ENCODE peak calls at places on chromosomes 5 and 9, in six cellular contexts. C, E, Q, M, W and T are unnamed samples.

GRCh38 chr5:22693125-22693524 is 160.0 kb downstream of the CDH12 start:
- DNase-seq in C (no peak), E (no peak), Q (no peak), M (no peak), W (no peak), T (no peak)

GRCh38 chr5:135544666-135545045 is 8.9 kb upstream of the NEUROG1 start:
- DNase-seq in C (no peak), E (peak; percentile 66), Q (no peak), M (no peak), W (no peak), T (no peak)

GRCh38 chr9:135702002-135702721 is at the start of gene KCNT1:
- DNase-seq in C (no peak), E (peak; percentile 82), Q (peak; percentile 13), M (peak; percentile 25), W (peak; percentile 96), T (no peak)

GRCh38 chr5:176724472-176724871 is 77.2 kb downstream of the TSPAN17 start:
- DNase-seq in C (no peak), E (no peak), Q (no peak), M (no peak), W (no peak), T (no peak)

GRCh38 chr9:6055213-6055612 is 39.8 kb upstream of the RANBP6 start:
- DNase-seq in C (peak; percentile 66), E (peak; percentile 80), Q (peak; percentile 91), M (peak; percentile 92), W (no peak), T (peak; percentile 92)

GRCh38 chr9:93612796-93613154 is 36.4 kb downstream of the PHF2 start:
- DNase-seq in C (no peak), E (no peak), Q (no peak), M (no peak), W (peak; percentile 32), T (no peak)

GRCh38 chr9:14358523-14358922 is 44.6 kb upstream of the NFIB start:
- DNase-seq in C (no peak), E (no peak), Q (peak; percentile 21), M (no peak), W (no peak), T (no peak)

GRCh38 chr5:57538341-57538955 is 55.8 kb upstream of the ACTBL2 start:
- DNase-seq in C (no peak), E (no peak), Q (peak; percentile 79), M (peak; percentile 24), W (no peak), T (no peak)

GRCh38 chr5:123448017-123448617 is 24.9 kb upstream of the CEP120 start:
- DNase-seq in C (no peak), E (no peak), Q (no peak), M (no peak), W (no peak), T (no peak)

GRCh38 chr9:91760906-91761305 is 189.1 kb downstream of the ROR2 start:
- DNase-seq in C (no peak), E (no peak), Q (no peak), M (no peak), W (no peak), T (no peak)

GRCh38 chr5:179150011-179150410 is 89.8 kb downstream of the ZNF354C start:
- DNase-seq in C (no peak), E (no peak), Q (no peak), M (no peak), W (no peak), T (no peak)

GRCh38 chr9:132231019-132231701 is 69.3 kb downstream of the NTNG2 start:
- DNase-seq in C (no peak), E (no peak), Q (no peak), M (no peak), W (no peak), T (no peak)

GRCh38 chr5:6389946-6390530 is 11.7 kb upstream of the MED10 start:
- DNase-seq in C (no peak), E (no peak), Q (no peak), M (no peak), W (no peak), T (no peak)

GRCh38 chr9:100428871-100429654 is 2.1 kb downstream of the MSANTD3 start:
- DNase-seq in C (peak; percentile 89), E (no peak), Q (peak; percentile 100), M (peak; percentile 99), W (no peak), T (no peak)

GRCh38 chr9:92455217-92455616 is 27.1 kb downstream of the ASPN start:
- DNase-seq in C (peak; percentile 20), E (peak; percentile 8), Q (no peak), M (no peak), W (no peak), T (no peak)

GRCh38 chr5:34604119-34604675 is 51.9 kb upstream of the RAI14 start:
- DNase-seq in C (no peak), E (no peak), Q (no peak), M (no peak), W (no peak), T (no peak)

GRCh38 chr5:71783891-71784290 is 64.8 kb downstream of the CARTPT start:
- DNase-seq in C (no peak), E (no peak), Q (no peak), M (no peak), W (no peak), T (no peak)

GRCh38 chr5:10424124-10424731 is 17.5 kb upstream of the ROPN1L start:
- DNase-seq in C (peak; percentile 13), E (peak; percentile 61), Q (peak; percentile 44), M (peak; percentile 62), W (no peak), T (no peak)

GRCh38 chr5:103262422-103262871 is 3.9 kb downstream of the MACIR start:
- DNase-seq in C (no peak), E (no peak), Q (peak; percentile 32), M (peak; percentile 7), W (no peak), T (no peak)

DNA sequence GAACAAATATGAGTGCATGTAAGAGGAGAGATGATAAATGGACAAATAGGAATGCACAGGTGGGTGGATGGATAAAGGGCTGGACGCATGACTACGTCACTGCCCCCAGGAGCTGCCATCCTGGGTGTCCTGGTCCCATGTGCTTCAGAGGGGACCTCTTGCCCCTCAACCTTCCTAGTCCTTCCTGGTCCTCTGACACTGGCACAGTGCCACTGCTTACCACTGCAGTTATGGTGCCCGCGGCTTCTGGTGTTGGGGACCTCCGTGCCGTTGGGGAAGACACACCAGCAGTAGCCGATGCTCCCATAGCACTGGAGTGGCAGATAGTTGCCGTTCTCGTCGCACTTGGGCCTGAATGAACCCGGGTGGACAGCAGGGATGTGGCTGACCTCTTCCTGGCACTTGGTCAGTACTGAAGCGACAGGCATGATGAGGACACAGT is 9.8 kb downstream of the CD74 start:
- DNase-seq in C (no peak), E (no peak), Q (no peak), M (no peak), W (no peak), T (no peak)
- H3K9ac ChIP-seq in C (no peak overlapping the region), E (no peak overlapping the region), Q (no peak overlapping the region), M (no peak overlapping the region), W (no peak overlapping the region), T (no peak overlapping the region)

GRCh38 chr5:104967806-104968205 is 1405.2 kb upstream of the NUDT12 start:
- DNase-seq in C (no peak), E (no peak), Q (no peak), M (no peak), W (no peak), T (no peak)
- H3K27ac ChIP-seq in C (no peak overlapping the region), E (no peak overlapping the region), Q (no peak overlapping the region), M (no peak overlapping the region), W (no peak overlapping the region), T (no peak overlapping the region)

DNA sequence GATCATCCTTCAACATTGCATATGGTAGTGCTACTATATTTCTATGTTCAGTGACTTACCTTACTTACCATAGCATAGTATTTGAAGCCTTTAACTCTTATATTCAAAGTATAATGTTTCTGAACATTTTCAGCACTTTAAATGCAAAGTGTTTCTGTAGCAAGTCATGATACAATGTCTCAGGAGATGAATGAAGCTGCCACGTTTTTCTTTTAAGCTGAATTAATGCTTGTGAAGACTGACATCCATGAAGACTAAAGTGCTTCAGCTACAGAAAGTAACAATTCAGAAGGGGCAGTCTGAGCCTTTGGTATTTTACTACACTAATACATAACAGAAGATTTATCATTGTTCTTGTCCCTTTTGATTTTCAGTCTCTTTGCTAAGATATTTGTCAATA is 709.1 kb upstream of the ARRDC3 start:
- DNase-seq in C (no peak), E (no peak), Q (no peak), M (no peak), W (no peak), T (no peak)
- H3K9ac ChIP-seq in C (no peak overlapping the region), E (no peak overlapping the region), Q (no peak overlapping the region), M (no peak overlapping the region), W (no peak overlapping the region), T (no peak overlapping the region)

GRCh38 chr5:78785454-78785853 is 136.9 kb upstream of the LHFPL2 start:
- DNase-seq in C (no peak), E (no peak), Q (no peak), M (no peak), W (no peak), T (no peak)

GRCh38 chr5:78791416-78792100 is 143.0 kb upstream of the LHFPL2 start:
- DNase-seq in C (no peak), E (no peak), Q (no peak), M (no peak), W (no peak), T (no peak)

GRCh38 chr5:78783434-78784130 is 135.0 kb upstream of the LHFPL2 start:
- DNase-seq in C (no peak), E (no peak), Q (no peak), M (no peak), W (no peak), T (no peak)

GRCh38 chr5:78792342-78793055 is 143.9 kb upstream of the LHFPL2 start:
- DNase-seq in C (no peak), E (no peak), Q (no peak), M (no peak), W (no peak), T (no peak)

GRCh38 chr5:78787763-78788162 is 139.2 kb upstream of the LHFPL2 start:
- DNase-seq in C (no peak), E (no peak), Q (no peak), M (peak; percentile 65), W (no peak), T (no peak)
- H3K27ac ChIP-seq in C (no peak overlapping the region), E (no peak overlapping the region), Q (peak overlapping the region; percentile 5), M (no peak overlapping the region), W (no peak overlapping the region), T (no peak overlapping the region)

GRCh38 chr9:3968891-3969290 is 331.0 kb downstream of the GLIS3 start:
- DNase-seq in C (peak; percentile 16), E (no peak), Q (peak; percentile 58), M (no peak), W (no peak), T (no peak)
- H3K9ac ChIP-seq in C (no peak overlapping the region), E (no peak overlapping the region), Q (no peak overlapping the region), M (no peak overlapping the region), W (no peak overlapping the region), T (no peak overlapping the region)